ENCODE peak calls at places on chromosomes 2 and 18, in seven cellular contexts. I is foreskin fibroblast, X is kidney, M is adrenal gland, B is epithelial cell of esophagus, J is mesothelial cell of epicardium, F is bronchial epithelial cell. Q is an unnamed sample.

GRCh38 chr2:231765496-231765929 is 15.6 kb downstream of the PDE6D start:
- DNase-seq in I (no peak), J (no peak), F (no peak), B (no peak), X (no peak), M (no peak), Q (no peak)

GRCh38 chr18:73245345-73245744 is 377.6 kb upstream of the NETO1 start:
- DNase-seq in I (no peak), M (no peak), F (no peak), B (no peak), X (no peak), J (no peak), Q (no peak)

GRCh38 chr2:207073791-207074678 is 91.7 kb downstream of the KLF7 start:
- DNase-seq in I (peak), J (no peak), X (no peak), M (no peak), F (peak), B (no peak), Q (no peak)

GRCh38 chr2:78908973-78909372 is 116.5 kb upstream of the REG3G start:
- DNase-seq in F (no peak), B (no peak), I (no peak), X (no peak), J (no peak), M (no peak), Q (no peak)

GRCh38 chr2:25955036-25955435 is 27.3 kb downstream of the KIF3C start:
- DNase-seq in M (peak), X (peak), F (no peak), B (no peak), I (peak), J (no peak), Q (no peak)

GRCh38 chr2:142682528-142682927 is 194.9 kb upstream of the KYNU start:
- DNase-seq in J (no peak), F (peak), I (peak), B (peak), X (no peak), M (no peak), Q (no peak)

GRCh38 chr2:234957533-234958135 is 5.8 kb downstream of the SH3BP4 start:
- DNase-seq in X (peak), B (peak), J (no peak), I (peak), M (no peak), F (peak), Q (no peak)

GRCh38 chr18:12928149-12928548 is 19.7 kb upstream of the SEH1L start:
- DNase-seq in X (no peak), M (no peak), J (no peak), I (peak), F (no peak), B (no peak), Q (no peak)

GRCh38 chr2:43169987-43170732 is 56.2 kb downstream of the ZFP36L2 start:
- DNase-seq in M (no peak), F (no peak), I (no peak), X (no peak), B (no peak), J (no peak), Q (peak)

GRCh38 chr2:127015106-127015910 is 91.6 kb downstream of the BIN1 start:
- DNase-seq in I (no peak), F (peak), X (no peak), B (peak), M (no peak), J (no peak), Q (no peak)

GRCh38 chr2:204544961-204545860 is at the start of gene PARD3B:
- DNase-seq in I (peak), B (peak), X (peak), F (peak), M (peak), J (peak), Q (peak)

GRCh38 chr2:225598922-225599321 is 199.4 kb downstream of the NYAP2 start:
- DNase-seq in B (no peak), F (no peak), M (no peak), J (no peak), I (peak), X (no peak), Q (no peak)

GRCh38 chr2:238669581-238670340 is 178.1 kb upstream of the TWIST2 start:
- DNase-seq in M (no peak), I (peak), J (no peak), F (no peak), B (peak), X (no peak), Q (no peak)

GRCh38 chr2:15594291-15595256 is 2.9 kb downstream of the DDX1 start:
- DNase-seq in B (no peak), X (no peak), F (no peak), I (no peak), J (no peak), M (no peak), Q (no peak)

DNA sequence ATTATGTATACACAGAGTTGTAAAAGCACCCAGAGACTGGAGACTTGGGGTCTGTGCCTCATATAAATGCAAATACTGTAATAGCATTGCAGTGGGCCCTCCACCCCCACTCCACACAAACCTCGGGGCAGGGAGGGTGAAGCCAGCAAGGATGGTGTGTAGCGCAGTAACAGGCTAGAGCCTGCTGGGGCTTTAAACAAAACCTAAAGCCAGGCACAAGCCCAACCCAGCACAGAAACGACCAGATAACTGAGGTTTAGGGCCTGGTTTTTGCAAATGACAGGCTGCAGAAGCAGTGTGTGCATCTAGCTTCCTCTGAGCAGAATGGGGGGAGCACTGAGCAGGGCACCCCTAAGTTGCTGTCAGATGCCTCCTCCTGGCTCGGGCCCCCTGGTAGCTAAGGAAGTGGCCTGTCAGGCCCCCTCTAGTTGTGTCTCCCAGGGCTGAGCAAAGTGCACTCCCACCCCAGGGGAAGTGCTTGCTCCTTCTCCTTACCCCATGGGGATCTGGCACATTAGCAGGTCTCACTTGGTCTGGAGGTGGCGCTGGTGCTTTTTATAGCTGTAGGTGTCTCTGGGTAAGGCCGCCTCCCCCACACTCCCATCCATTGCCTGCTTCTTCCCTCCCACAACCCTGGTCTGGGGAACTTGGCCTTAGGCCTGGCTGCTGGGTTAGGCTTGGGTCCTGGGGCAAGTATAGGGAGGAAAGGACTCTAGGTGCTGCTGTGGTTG is 135.1 kb downstream of the CELF4 start:
- DNase-seq in I (no peak), J (no peak), F (no peak), X (no peak), M (no peak), B (no peak), Q (no peak)
- TF ChIP-seq CTCF in I (no peak), J (no peak), F (no peak), X (no peak), M (no peak), B (no peak), Q (no peak)

GRCh38 chr2:120525056-120526046 is 179.4 kb downstream of the INHBB start:
- DNase-seq in I (peak), F (no peak), B (no peak), J (no peak), M (peak), X (peak), Q (no peak)
- TF ChIP-seq CTCF in I (no peak), F (no peak), B (no peak), J (no peak), M (peak), X (no peak), Q (no peak)

GRCh38 chr2:38521835-38522234 is 80.9 kb downstream of the HNRNPLL start:
- DNase-seq in B (no peak), I (no peak), J (no peak), M (no peak), F (no peak), X (no peak), Q (no peak)
- TF ChIP-seq CTCF in B (no peak), I (no peak), J (no peak), M (no peak), F (no peak), X (no peak), Q (no peak)

GRCh38 chr2:224574423-224575084 is 10.6 kb downstream of the CUL3 start:
- DNase-seq in J (no peak), X (no peak), B (no peak), I (no peak), M (no peak), F (no peak), Q (no peak)

GRCh38 chr2:224580248-224580647 is 4.9 kb downstream of the CUL3 start:
- DNase-seq in F (no peak), I (no peak), M (no peak), J (no peak), B (no peak), X (no peak), Q (no peak)

GRCh38 chr2:224576098-224576715 is 9.0 kb downstream of the CUL3 start:
- DNase-seq in I (peak), J (no peak), F (no peak), X (no peak), M (no peak), B (no peak), Q (no peak)

GRCh38 chr2:224579411-224579810 is 5.8 kb downstream of the CUL3 start:
- DNase-seq in J (no peak), F (peak), I (peak), M (no peak), X (no peak), B (peak), Q (no peak)

DNA sequence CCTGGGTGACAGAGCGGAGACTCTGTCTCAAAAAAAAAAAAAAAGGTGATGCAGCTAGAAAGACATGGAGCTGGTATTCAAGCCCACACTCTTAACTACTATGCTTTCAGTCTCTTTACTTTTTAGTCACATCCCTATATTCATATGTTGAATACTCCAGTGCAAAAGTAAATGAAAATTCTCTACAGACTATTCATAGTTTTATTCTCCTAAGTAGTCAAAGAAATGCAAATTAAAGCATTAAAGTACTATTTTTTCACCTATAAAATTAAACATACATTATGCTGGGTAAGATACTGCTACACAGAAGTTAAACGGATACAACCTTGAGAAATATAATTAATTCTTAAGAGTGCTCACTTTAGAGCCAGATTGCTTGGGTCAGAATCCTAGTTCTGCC is 7.6 kb downstream of the CUL3 start:
- DNase-seq in F (no peak), I (no peak), B (no peak), M (no peak), X (no peak), J (no peak), Q (no peak)
- TF ChIP-seq CTCF in F (no peak), I (no peak), B (no peak), M (no peak), X (no peak), J (no peak), Q (no peak)